ENCODE peak calls at places on chromosomes 6 and 20, in six cellular contexts. H, P, X, V, A and R are unnamed samples.

GRCh38 chr20:49656304-49656703 is 57.4 kb downstream of the B4GALT5 start:
- DNase-seq in H (no peak), V (no peak), P (peak; percentile 26), X (no peak), A (no peak), R (no peak)

GRCh38 chr6:2792330-2792729 is 27.1 kb downstream of the WRNIP1 start:
- DNase-seq in H (no peak), X (no peak), A (peak; percentile 38), P (no peak), V (no peak), R (no peak)

GRCh38 chr6:47200536-47201334 is 109.0 kb downstream of the TNFRSF21 start:
- DNase-seq in P (no peak), V (no peak), H (no peak), X (no peak), A (no peak), R (no peak)

GRCh38 chr6:1404066-1404712 is 14.8 kb downstream of the FOXF2 start:
- DNase-seq in X (no peak), H (no peak), P (no peak), A (no peak), V (peak; percentile 34), R (no peak)

GRCh38 chr6:153143200-153143599 is 12.1 kb upstream of the RGS17 start:
- DNase-seq in P (no peak), H (no peak), A (no peak), V (no peak), X (no peak), R (no peak)

GRCh38 chr6:117615981-117616961 is 14.0 kb upstream of the GOPC start:
- DNase-seq in A (no peak), X (peak; percentile 53), V (no peak), P (no peak), H (no peak), R (no peak)

GRCh38 chr6:136761227-136761922 is 30.9 kb downstream of the MAP3K5 start:
- DNase-seq in X (no peak), H (no peak), P (no peak), A (peak; percentile 28), V (no peak), R (no peak)

GRCh38 chr20:354298-354977 is 7.5 kb downstream of the NRSN2 start:
- DNase-seq in X (peak; percentile 92), V (peak; percentile 82), P (peak; percentile 73), A (peak; percentile 86), H (peak; percentile 69), R (peak; percentile 52)

GRCh38 chr6:45690846-45691245 is 313.1 kb upstream of the SUPT3H start:
- DNase-seq in X (no peak), A (no peak), P (no peak), V (no peak), H (no peak), R (no peak)

GRCh38 chr6:54715990-54716389 is 130.6 kb upstream of the FAM83B start:
- DNase-seq in P (no peak), X (no peak), A (no peak), V (no peak), H (no peak), R (no peak)

GRCh38 chr20:2285193-2285592 is 10.6 kb upstream of the TGM3 start:
- DNase-seq in A (no peak), P (no peak), H (no peak), V (no peak), X (no peak), R (no peak)

GRCh38 chr6:44681782-44682181 is 294.3 kb downstream of the CDC5L start:
- DNase-seq in P (no peak), A (no peak), X (peak; percentile 41), H (no peak), V (no peak), R (no peak)

GRCh38 chr6:125738276-125738675 is 11.2 kb upstream of the HEY2 start:
- DNase-seq in X (no peak), P (no peak), H (no peak), V (no peak), A (no peak), R (no peak)

GRCh38 chr20:50304883-50305635 is 114.4 kb downstream of the CEBPB start:
- DNase-seq in V (peak; percentile 86), X (no peak), H (no peak), P (no peak), A (no peak), R (no peak)

GRCh38 chr20:40930561-40930960 is 98.1 kb upstream of the TOP1 start:
- DNase-seq in H (no peak), A (no peak), V (no peak), P (no peak), X (no peak), R (no peak)

GRCh38 chr20:63166423-63167020 is 49.4 kb downstream of the YTHDF1 start:
- DNase-seq in P (no peak), A (no peak), H (no peak), V (no peak), X (no peak), R (no peak)

GRCh38 chr6:151534576-151534975 is 40.8 kb downstream of the CCDC170 start:
- DNase-seq in H (no peak), A (no peak), P (no peak), X (no peak), V (no peak), R (no peak)

GRCh38 chr6:157535354-157536217 is 154.6 kb downstream of the ZDHHC14 start:
- DNase-seq in H (no peak), P (no peak), V (no peak), A (peak; percentile 91), X (no peak), R (no peak)

GRCh38 chr6:17233531-17233930 is 47.6 kb upstream of the RBM24 start:
- DNase-seq in H (no peak), V (no peak), P (no peak), X (no peak), A (peak; percentile 11), R (no peak)

GRCh38 chr20:1537731-1538058 is 19.8 kb downstream of the SIRPD start:
- DNase-seq in X (no peak), V (no peak), A (peak; percentile 99), P (no peak), H (no peak), R (no peak)

GRCh38 chr20:44461142-44461802 is 14.4 kb upstream of the TTPAL start:
- DNase-seq in V (no peak), A (no peak), P (no peak), H (no peak), X (no peak), R (no peak)

GRCh38 chr6:24546432-24546831 is 51.7 kb downstream of the ALDH5A1 start:
- DNase-seq in X (no peak), P (no peak), A (no peak), H (no peak), V (no peak), R (no peak)

GRCh38 chr6:170522565-170523183 is 30.4 kb downstream of the PSMB1 start:
- DNase-seq in A (peak; percentile 71), H (no peak), V (no peak), P (no peak), X (no peak), R (no peak)

GRCh38 chr6:29628419-29629281 is 4.3 kb downstream of the GABBR1 start:
- DNase-seq in H (no peak), V (peak; percentile 85), P (no peak), A (peak; percentile 42), X (peak; percentile 90), R (peak; percentile 32)